ENCODE peak calls at places on chromosomes 16 and 17, in seven cellular contexts. C, W, M, L, N, H and R are unnamed samples.

GRCh38 chr16:84053237-84053636 is 10.6 kb upstream of the SLC38A8 start:
- DNase-seq in C (no peak), W (no peak), M (no peak), L (no peak), N (no peak), H (no peak), R (no peak)

GRCh38 chr16:12729448-12729847 is 74.2 kb downstream of the CPPED1 start:
- DNase-seq in C (no peak), W (no peak), M (no peak), L (no peak), N (no peak), H (no peak), R (no peak)

GRCh38 chr16:66750279-66751134 is 902 bp downstream of the DYNC1LI2 start:
- DNase-seq in C (peak), W (no peak), M (no peak), L (no peak), N (no peak), H (no peak), R (no peak)

GRCh38 chr17:35416659-35417058 is 15.6 kb downstream of the SLFN12 start:
- DNase-seq in C (no peak), W (no peak), M (no peak), L (no peak), N (no peak), H (no peak), R (no peak)

GRCh38 chr17:28643979-28644781 is 778 bp downstream of the BLTP2 start:
- DNase-seq in C (peak), W (peak), M (peak), L (no peak), N (no peak), H (peak), R (no peak)

GRCh38 chr16:82011199-82011641 is at the start of gene SDR42E1:
- DNase-seq in C (peak), W (no peak), M (no peak), L (no peak), N (no peak), H (no peak), R (peak)

GRCh38 chr17:63699638-63700527 is at the start of gene LIMD2:
- DNase-seq in C (peak), W (peak), M (peak), L (peak), N (no peak), H (peak), R (peak)

GRCh38 chr17:18167421-18167820 is 16.2 kb upstream of the ALKBH5 start:
- DNase-seq in C (no peak), W (no peak), M (no peak), L (no peak), N (no peak), H (no peak), R (no peak)

GRCh38 chr16:67235816-67236547 is 9.1 kb downstream of the TMEM208 start:
- DNase-seq in C (no peak), W (no peak), M (peak), L (no peak), N (no peak), H (no peak), R (no peak)

GRCh38 chr17:40069751-40070643 is 7.2 kb downstream of the THRA start:
- DNase-seq in C (peak), W (no peak), M (no peak), L (no peak), N (no peak), H (no peak), R (no peak)

GRCh38 chr17:40518401-40519088 is 17.1 kb upstream of the TNS4 start:
- DNase-seq in C (no peak), W (no peak), M (no peak), L (no peak), N (no peak), H (no peak), R (no peak)

GRCh38 chr16:66127459-66128362 is 238.8 kb upstream of the CDH5 start:
- DNase-seq in C (no peak), W (peak), M (no peak), L (no peak), N (no peak), H (no peak), R (no peak)